ENCODE peak calls at places on chromosomes 16 and 17, in five cellular contexts. U, S, X, A and Z are unnamed samples.

GRCh38 chr17:55264273-55264639 is 504 bp upstream of the HLF start:
- DNase-seq in S (no peak), A (peak; percentile 64), U (peak; percentile 46), X (no peak), Z (no peak)

GRCh38 chr17:65078441-65079160 is 22.1 kb upstream of the GNA13 start:
- DNase-seq in X (no peak), U (no peak), S (no peak), A (no peak), Z (peak; percentile 74)

GRCh38 chr17:83203073-83203471 is 123.7 kb downstream of the METRNL start:
- DNase-seq in S (peak; percentile 52), X (no peak), A (peak; percentile 69), U (peak; percentile 71), Z (peak; percentile 88)

GRCh38 chr16:23387666-23388065 is 65.3 kb downstream of the COG7 start:
- DNase-seq in A (no peak), X (no peak), S (no peak), U (no peak), Z (no peak)

GRCh38 chr17:35981908-35982330 is 622 bp upstream of the CCL16 start:
- DNase-seq in A (no peak), X (no peak), U (peak; percentile 54), S (no peak), Z (no peak)

GRCh38 chr16:66379571-66379941 is 13.1 kb downstream of the CDH5 start:
- DNase-seq in U (no peak), X (no peak), A (no peak), S (no peak), Z (no peak)

GRCh38 chr16:24152826-24153225 is 103.3 kb upstream of the CACNG3 start:
- DNase-seq in X (no peak), S (no peak), U (no peak), A (no peak), Z (no peak)

GRCh38 chr17:78765821-78766220 is 16.3 kb downstream of the CYTH1 start:
- DNase-seq in X (no peak), U (no peak), A (no peak), S (no peak), Z (no peak)

GRCh38 chr17:7004398-7005253 is 7.8 kb upstream of the RNASEK start:
- DNase-seq in S (no peak), A (no peak), U (peak; percentile 56), X (no peak), Z (no peak)

GRCh38 chr16:81451753-81452680 is 7.4 kb downstream of the CMIP start:
- DNase-seq in A (peak; percentile 80), S (peak; percentile 61), X (no peak), U (peak; percentile 84), Z (no peak)

GRCh38 chr16:75266738-75267630 is 15.6 kb upstream of the BCAR1 start:
- DNase-seq in A (no peak), X (peak; percentile 75), U (no peak), S (no peak), Z (peak; percentile 65)

GRCh38 chr16:84574191-84574590 is 43.7 kb downstream of the COTL1 start:
- DNase-seq in X (peak; percentile 86), S (no peak), A (no peak), U (no peak), Z (no peak)

GRCh38 chr17:63066158-63066808 is 100.2 kb downstream of the TANC2 start:
- DNase-seq in U (no peak), X (no peak), S (no peak), A (no peak), Z (peak; percentile 60)

GRCh38 chr16:86806838-86807351 is 228.5 kb downstream of the FOXL1 start:
- DNase-seq in S (no peak), A (no peak), X (no peak), U (no peak), Z (peak; percentile 38)

GRCh38 chr17:40281663-40282062 is 6.0 kb upstream of the CDC6 start:
- DNase-seq in S (no peak), X (no peak), U (peak; percentile 32), A (no peak), Z (no peak)

GRCh38 chr17:78302478-78302877 is 57.4 kb downstream of the SOCS3 start:
- DNase-seq in U (no peak), A (no peak), S (no peak), X (no peak), Z (no peak)

GRCh38 chr17:51045616-51046526 is 74.8 kb downstream of the SPAG9 start:
- DNase-seq in U (no peak), A (no peak), X (no peak), S (no peak), Z (no peak)

DNA sequence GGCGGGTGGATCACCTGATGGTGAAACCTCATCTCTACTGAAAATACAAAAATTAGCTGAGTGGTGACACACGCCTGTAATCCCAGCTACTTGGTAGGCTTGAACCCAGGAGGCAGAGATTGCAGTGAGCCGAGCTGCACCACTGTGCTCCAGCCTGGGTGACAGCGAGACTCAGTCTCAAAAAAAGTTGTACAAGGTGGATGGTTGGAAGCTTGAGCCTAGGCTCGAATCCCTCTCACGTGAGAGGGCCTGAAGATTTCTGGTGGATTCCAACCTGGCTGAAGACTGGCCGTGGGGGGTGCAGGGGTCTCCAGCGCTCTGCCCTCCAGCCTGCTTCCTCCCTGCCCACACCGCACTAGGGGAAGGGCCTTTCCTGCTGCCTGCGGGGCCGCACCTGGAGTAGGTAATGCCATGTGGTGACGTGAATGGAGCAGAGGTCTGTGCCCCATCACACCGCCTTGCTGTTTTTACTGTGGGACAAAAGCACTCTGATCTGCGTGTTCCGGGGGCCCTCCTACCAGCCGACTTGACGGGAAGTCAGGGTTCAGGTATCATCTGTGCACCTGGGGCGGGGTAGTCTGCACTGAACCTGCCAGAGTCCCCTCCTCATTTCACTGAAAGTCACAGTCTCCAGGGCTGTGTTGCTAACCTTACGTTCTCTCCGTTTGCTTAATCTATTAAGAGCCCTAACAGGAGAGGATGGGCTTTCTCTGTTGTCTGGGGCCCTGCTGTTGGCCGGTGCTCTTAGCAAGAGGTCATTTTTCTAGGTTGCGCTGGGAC is 4.2 kb downstream of the RPL13 start:
- DNase-seq in A (no peak), S (no peak), X (no peak), U (no peak), Z (no peak)
- TF ChIP-seq POLR2A in A (no peak), S (no peak), X (no peak), U (no peak), Z (no peak)

GRCh38 chr17:29090746-29091395 is 47.9 kb downstream of the PIPOX start:
- DNase-seq in S (no peak), X (no peak), U (no peak), A (no peak), Z (no peak)
- TF ChIP-seq CTCF in S (no peak), X (no peak), U (no peak), A (no peak), Z (no peak)

GRCh38 chr17:19958023-19958422 is 19.6 kb downstream of the AKAP10 start:
- DNase-seq in A (peak; percentile 79), U (no peak), S (no peak), X (peak; percentile 48), Z (no peak)

GRCh38 chr17:19955099-19955498 is 22.5 kb downstream of the AKAP10 start:
- DNase-seq in S (no peak), A (no peak), X (no peak), U (no peak), Z (no peak)
- TF ChIP-seq POLR2A in S (no peak), A (no peak), X (no peak), U (no peak), Z (no peak)

DNA sequence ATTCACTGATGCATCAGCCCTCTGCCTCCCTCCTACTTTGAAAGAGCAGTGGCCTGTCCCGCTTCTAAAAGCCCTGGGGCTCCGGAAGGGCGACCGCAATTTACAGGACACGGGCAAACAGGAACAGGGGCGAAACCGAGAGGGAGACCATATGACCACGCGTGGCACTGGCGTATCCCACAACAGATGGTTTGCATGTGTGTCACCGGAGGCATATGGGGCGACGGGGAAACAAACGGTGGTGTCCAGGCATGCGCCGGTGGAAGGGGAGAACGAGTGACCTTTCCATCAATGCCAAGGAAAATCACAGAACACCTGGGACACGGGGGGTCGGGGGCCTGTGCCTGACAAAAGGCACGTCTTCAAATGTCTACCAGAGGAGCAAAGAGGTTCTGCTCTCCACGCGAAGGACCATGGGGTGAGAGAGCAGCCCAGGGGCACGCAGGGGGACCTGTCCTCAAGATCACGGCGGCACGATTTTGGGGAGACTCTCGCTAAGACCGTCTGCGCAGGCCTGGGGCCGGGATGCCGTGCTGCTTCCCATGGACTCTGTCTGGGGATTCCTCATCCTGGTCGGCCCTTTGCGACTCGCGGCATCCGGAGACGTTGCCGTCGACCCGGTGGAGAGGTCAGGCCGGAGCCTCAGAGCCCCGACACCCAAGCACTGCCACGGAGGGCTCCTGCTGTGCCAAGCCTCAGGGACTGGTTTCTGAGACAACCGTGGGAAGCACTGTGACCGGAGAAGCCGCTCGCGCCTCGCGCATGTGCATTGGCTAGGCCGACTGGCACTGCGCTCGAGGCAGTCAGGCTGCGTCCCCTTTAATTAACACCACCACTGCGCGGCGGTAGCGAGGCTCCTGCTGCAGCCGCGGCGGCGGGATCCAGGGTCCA is 12.8 kb upstream of the KCNJ18 start:
- DNase-seq in X (no peak), A (no peak), S (no peak), U (peak; percentile 42), Z (peak; percentile 59)
- TF ChIP-seq CTCF in X (no peak), A (no peak), S (no peak), U (no peak), Z (no peak)

DNA sequence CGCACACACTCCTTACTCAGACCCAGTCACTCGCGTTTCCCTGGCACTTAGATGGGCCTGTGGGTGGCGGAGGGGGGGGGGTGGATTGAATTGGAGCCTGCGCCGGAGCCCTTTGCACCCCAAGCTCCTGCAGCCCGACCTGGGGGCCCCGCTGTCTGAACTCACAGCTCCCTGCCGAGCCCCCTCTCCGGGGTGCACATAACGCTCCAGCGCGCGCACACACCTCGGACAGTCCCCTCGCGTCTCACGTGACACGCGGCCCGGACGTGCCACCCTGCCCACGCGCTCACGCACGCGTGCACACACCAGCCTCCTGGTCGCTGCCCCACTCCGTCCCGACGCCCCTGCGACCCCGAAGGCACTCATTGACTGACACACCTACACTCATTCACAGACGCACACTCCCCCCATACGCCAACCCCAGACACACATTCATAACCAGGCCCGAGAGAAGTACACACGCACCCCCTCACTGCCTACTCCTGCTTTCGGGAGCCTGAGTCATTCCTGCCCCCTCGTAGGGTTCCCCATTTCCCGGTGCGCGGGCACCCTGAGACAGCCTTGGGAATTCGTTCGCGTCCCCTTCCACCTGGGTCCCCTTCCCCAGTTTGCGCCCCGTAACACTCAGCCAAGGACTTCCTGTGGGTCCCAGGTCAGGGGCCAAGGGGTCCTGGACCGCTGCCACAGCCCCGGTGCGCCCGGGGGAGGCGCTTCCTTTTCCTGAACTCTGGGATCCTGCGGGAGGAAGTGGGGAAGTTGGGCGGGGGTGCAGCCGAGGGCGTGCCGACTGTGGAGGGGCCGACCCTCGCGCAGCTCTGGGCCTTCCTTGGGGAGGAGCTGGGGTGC is 1.1 kb downstream of the TBKBP1 start:
- DNase-seq in A (peak; percentile 81), X (peak; percentile 74), S (peak; percentile 82), U (peak; percentile 70), Z (peak; percentile 87)
- TF ChIP-seq POLR2A in A (no peak), X (no peak), S (peak; percentile 8), U (no peak), Z (no peak)

DNA sequence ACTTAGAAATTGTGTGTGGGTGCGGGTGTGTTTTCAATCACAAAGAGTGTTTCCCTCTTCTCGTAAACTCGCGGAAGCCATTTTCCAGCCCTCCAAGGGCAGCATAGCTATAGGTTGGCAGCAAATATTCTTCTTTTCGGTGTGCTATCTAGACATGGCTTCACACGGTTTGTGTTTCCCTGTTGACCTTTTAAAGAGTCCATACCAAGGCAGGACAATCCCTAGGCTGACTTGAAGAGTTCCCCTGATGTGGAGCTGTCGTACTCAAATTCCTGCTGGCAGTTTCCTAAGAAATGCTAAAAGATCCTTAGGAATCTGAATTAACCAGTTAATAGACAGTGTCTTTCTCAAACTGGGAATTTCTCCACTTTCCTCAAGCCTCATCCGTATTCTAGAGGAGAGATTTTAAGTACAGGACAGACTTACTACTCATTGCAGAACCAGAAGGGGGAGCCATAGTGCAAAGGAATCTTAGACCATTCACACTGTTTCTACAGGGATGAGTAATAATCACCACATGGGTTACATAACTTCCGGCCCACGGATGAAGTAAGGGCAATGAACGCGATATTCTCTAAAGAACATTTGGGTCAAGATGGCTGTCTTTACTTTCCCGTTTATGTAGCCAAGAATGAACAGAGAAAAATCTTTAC is 288.6 kb upstream of the ELAC2 start:
- DNase-seq in U (no peak), A (no peak), S (no peak), X (no peak), Z (no peak)
- TF ChIP-seq CTCF in U (peak; percentile 19), A (peak; percentile 7), S (peak; percentile 42), X (no peak), Z (no peak)